ENCODE peak calls at places on chromosomes 11 and 22, in five cellular contexts. H is CD4-positive, alpha-beta T cell; U is right lobe of liver; A is AG04450; W is Peyer's patch. T is an unnamed sample.

GRCh38 chr11:28490763-28491382 is 382.7 kb downstream of the METTL15 start:
- DNase-seq in H (no peak), U (no peak), A (no peak), W (no peak), T (peak; percentile 68)

GRCh38 chr11:563812-564578 is 3.2 kb downstream of the RASSF7 start:
- DNase-seq in H (no peak), U (no peak), A (no peak), W (no peak), T (no peak)

GRCh38 chr11:27158763-27159679 is 118.4 kb downstream of the BBOX1 start:
- DNase-seq in H (no peak), U (no peak), A (peak; percentile 48), W (peak; percentile 72), T (peak; percentile 80)

GRCh38 chr22:45242778-45243191 is 2.1 kb upstream of the KIAA0930 start:
- DNase-seq in H (no peak), U (peak; percentile 68), A (no peak), W (no peak), T (peak; percentile 74)

GRCh38 chr22:23847310-23847920 is 8.6 kb upstream of the DERL3 start:
- DNase-seq in H (no peak), U (no peak), A (no peak), W (no peak), T (no peak)

GRCh38 chr11:116935514-116935913 is 98.1 kb upstream of the APOA1 start:
- DNase-seq in H (no peak), U (no peak), A (no peak), W (no peak), T (no peak)

GRCh38 chr22:32655068-32655467 is 146.4 kb upstream of the TIMP3 start:
- DNase-seq in H (no peak), U (no peak), A (no peak), W (no peak), T (no peak)

GRCh38 chr22:35506259-35506570 is 34.4 kb upstream of the RASD2 start:
- DNase-seq in H (no peak), U (no peak), A (peak; percentile 46), W (no peak), T (peak; percentile 11)

GRCh38 chr11:63906585-63906984 is 10.4 kb downstream of the RCOR2 start:
- DNase-seq in H (peak; percentile 60), U (no peak), A (no peak), W (no peak), T (no peak)
- TF ChIP-seq CTCF in H (peak; percentile 59), U (peak; percentile 20), A (peak; percentile 20), W (peak; percentile 11), T (peak; percentile 37)

GRCh38 chr22:50001388-50002231 is 11.0 kb downstream of the IL17REL start:
- DNase-seq in H (no peak), U (no peak), A (no peak), W (peak; percentile 44), T (no peak)
- TF ChIP-seq CTCF in H (no peak), U (no peak), A (no peak), W (no peak), T (no peak)

GRCh38 chr11:119012629-119013170 is 5.4 kb downstream of the RPS25 start:
- DNase-seq in H (no peak), U (no peak), A (no peak), W (no peak), T (no peak)

GRCh38 chr11:119016216-119017009 is 1.7 kb downstream of the RPS25 start:
- DNase-seq in H (no peak), U (no peak), A (no peak), W (no peak), T (no peak)

GRCh38 chr11:119014209-119014924 is 3.8 kb downstream of the RPS25 start:
- DNase-seq in H (no peak), U (no peak), A (no peak), W (no peak), T (no peak)

GRCh38 chr11:119018074-119018938 is at the start of the genes RPS25 and TRAPPC4:
- DNase-seq in H (peak; percentile 93), U (peak; percentile 95), A (peak; percentile 84), W (peak; percentile 98), T (peak; percentile 97)

GRCh38 chr11:119015054-119015611 is 3.0 kb downstream of the RPS25 start:
- DNase-seq in H (no peak), U (no peak), A (no peak), W (no peak), T (peak; percentile 41)
- TF ChIP-seq CTCF in H (no peak), U (peak; percentile 27), A (no peak), W (no peak), T (no peak)

DNA sequence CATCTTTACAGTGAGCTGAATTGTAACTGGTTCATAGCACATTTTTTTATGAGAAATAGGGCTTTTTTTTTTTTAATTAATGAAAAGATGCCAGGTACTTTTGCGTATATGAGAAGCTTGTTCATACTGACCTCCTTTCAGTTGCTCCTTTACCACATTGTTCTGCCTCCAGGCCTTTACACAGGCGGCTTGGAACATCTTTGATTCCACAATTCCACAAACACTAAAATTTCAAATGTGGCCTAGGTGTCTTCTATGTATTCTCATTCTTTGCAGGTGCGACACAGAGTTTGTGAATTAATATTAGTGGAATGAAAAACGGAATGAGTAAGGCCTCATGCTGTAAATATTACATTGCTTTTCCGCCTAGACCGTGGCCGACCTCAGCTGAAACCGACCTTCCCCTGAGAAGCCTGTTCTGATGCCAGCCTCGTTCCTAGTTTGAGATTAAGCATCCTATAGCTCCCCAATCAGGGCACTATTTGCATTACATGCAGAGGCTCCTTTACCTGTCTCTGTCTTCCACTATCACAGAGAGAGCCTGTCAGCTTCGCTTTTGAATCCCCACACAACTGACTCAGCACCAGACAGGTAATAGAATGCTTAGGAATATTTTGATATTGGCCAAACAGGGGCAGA is 125.8 kb downstream of the LDLRAD3 start:
- DNase-seq in H (no peak), U (no peak), A (no peak), W (no peak), T (no peak)
- TF ChIP-seq CTCF in H (no peak), U (no peak), A (no peak), W (no peak), T (no peak)

GRCh38 chr11:62201376-62201775 is 7.1 kb upstream of the SCGB2A1 start:
- DNase-seq in H (no peak), U (no peak), A (no peak), W (no peak), T (peak; percentile 56)

GRCh38 chr11:62193954-62194353 is 3.9 kb downstream of the SCGB1D1 start:
- DNase-seq in H (no peak), U (no peak), A (no peak), W (no peak), T (peak; percentile 17)

GRCh38 chr11:62190011-62190410 is at the start of gene SCGB1D1:
- DNase-seq in H (no peak), U (no peak), A (no peak), W (no peak), T (no peak)

DNA sequence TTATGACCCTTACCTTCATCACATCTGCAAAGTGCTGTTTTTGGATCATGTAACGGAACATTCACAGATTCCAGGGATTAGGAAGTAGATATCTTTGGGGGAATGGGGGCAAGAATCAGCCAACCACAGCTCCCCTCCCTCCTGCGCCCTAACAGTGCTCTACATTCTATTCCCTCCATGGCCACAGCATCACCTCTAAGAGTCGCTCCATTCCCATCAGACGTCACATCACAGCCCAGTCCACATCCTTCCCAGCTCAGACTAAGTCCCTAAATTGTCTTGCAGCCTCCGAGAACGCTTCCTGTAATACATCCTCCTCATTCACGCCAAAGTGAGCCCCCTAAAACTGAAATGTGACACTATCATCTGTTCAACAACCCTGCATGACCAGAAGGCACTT is 5.9 kb downstream of the SCGB1D1 start:
- DNase-seq in H (no peak), U (no peak), A (no peak), W (no peak), T (no peak)
- TF ChIP-seq CTCF in H (no peak), U (no peak), A (no peak), W (no peak), T (no peak)

GRCh38 chr11:102306048-102306575 is 11.2 kb upstream of the BIRC3 start:
- DNase-seq in H (peak; percentile 41), U (no peak), A (no peak), W (peak; percentile 91), T (peak; percentile 96)

GRCh38 chr11:102312656-102313055 is 4.6 kb upstream of the BIRC3 start:
- DNase-seq in H (no peak), U (no peak), A (no peak), W (no peak), T (no peak)

GRCh38 chr11:102306817-102307814 is 10.2 kb upstream of the BIRC3 start:
- DNase-seq in H (peak; percentile 43), U (no peak), A (no peak), W (peak; percentile 78), T (no peak)

GRCh38 chr11:102313225-102313940 is 3.9 kb upstream of the BIRC3 start:
- DNase-seq in H (no peak), U (no peak), A (no peak), W (no peak), T (no peak)

GRCh38 chr11:102309621-102310541 is 7.4 kb upstream of the BIRC3 start:
- DNase-seq in H (no peak), U (no peak), A (no peak), W (no peak), T (peak; percentile 86)
- TF ChIP-seq CTCF in H (no peak), U (no peak), A (no peak), W (no peak), T (peak; percentile 26)

DNA sequence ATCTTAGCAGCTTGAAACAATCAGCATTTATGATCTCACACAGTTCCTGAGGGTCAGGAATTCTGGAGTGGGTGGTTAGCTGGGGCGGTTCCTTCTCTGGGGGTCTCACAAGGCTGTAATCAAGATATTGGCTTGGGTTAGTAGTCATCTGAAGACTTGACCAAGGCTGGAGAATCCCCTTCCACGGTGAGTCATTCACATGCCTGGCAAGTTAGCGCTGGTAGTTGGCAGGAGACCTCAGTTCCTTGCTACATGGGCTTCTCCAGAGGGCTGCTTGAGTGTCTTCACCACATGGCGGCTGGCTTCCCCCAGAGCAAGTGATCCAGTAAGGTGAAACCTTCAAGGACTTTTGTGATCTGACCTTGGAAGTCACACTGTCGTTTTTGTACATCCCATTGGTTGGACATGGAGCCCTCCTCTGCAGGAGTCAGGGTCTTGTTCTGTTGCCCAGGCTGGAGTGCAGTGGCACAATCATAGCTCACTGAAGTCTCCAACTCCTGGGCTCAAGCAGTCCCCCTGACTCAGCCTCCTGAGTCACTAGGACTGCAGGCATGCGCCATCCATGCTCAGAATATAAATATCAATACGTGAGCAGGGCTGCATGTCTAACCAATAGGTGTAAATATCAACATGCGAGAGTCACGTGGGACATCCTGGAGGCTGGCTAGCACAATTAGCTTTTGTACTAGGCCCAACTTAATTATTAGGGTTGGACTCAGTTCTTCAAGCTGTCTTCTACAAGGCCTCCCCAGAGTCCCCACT is 7.2 kb upstream of the NIPSNAP1 start:
- DNase-seq in H (no peak), U (no peak), A (peak; percentile 50), W (no peak), T (peak; percentile 92)
- TF ChIP-seq CTCF in H (no peak), U (no peak), A (no peak), W (no peak), T (no peak)

DNA sequence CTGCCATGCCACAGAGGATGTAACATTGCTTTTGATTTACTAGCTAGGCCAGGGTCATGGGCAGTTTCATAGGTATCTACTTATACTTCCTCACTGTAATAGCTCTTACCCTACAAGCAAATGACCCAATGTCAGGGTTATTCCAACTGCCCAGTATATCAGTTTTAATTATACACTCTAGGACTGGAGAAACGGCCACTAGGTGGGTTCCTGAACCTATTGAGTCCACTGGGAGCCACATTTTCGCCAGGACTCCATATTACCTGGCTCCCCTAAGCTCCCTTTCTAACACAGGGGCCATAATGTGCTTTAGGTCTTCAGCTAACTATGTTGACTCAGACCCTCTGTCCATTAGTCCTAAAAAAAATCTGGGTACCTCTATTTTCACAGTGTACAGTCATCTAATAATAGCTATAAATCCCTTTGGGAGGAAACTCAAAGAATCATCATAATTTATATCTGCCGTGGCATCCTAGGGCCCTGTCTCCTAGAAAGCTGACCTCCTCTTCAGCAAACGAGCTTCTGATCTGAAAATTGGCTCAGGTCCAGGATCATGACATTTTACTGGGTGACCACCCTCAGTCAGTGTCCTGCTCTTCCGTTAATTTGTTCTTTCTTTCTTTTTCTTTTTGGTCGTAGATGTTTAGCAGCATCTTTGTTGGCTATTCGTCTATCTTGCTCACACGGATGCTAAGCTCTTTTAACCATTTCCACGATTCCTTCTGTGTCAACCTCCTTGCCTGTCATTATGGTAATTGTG is 244.3 kb downstream of the FAM76B start:
- DNase-seq in H (no peak), U (no peak), A (no peak), W (no peak), T (peak; percentile 11)
- TF ChIP-seq CTCF in H (no peak), U (peak; percentile 14), A (peak; percentile 19), W (no peak), T (no peak)